ENCODE peak calls at places on chromosome 10, in four cellular contexts. N is astrocyte of the cerebellum; F is prostate gland; J is stimulated activated CD8-positive, alpha-beta memory T cell treated with anti-CD3 and anti-CD28 coated beads, Interleukin-7, amount 100 ng/mL, for 4 hours. L is an unnamed sample.
A peak's percentile ranks its signal among the peaks of the same experiment; 100 is the strongest.

GRCh38 chr10:45373003-45373782 is 823 bp upstream of the ALOX5 start:
- DNase-seq in N (no peak), F (no peak), J (peak; percentile 40), L (no peak)

GRCh38 chr10:94639902-94640301 is 43.6 kb upstream of the CYP2C18 start:
- DNase-seq in N (no peak), F (no peak), J (no peak), L (no peak)

GRCh38 chr10:89458760-89459159 is 44.4 kb downstream of the IFIT5 start:
- DNase-seq in N (no peak), F (no peak), J (no peak), L (no peak)

GRCh38 chr10:16776896-16777295 is 40.3 kb downstream of the RSU1 start:
- DNase-seq in N (no peak), F (no peak), J (no peak), L (no peak)

GRCh38 chr10:86940677-86941076 is 16.7 kb downstream of the MMRN2 start:
- DNase-seq in N (no peak), F (no peak), J (no peak), L (no peak)

GRCh38 chr10:5546891-5547683 is 22.3 kb downstream of the CALML3 start:
- DNase-seq in N (no peak), F (peak; percentile 93), J (no peak), L (peak; percentile 49)

GRCh38 chr10:116699049-116699782 is 43.1 kb downstream of the HSPA12A start:
- DNase-seq in N (no peak), F (no peak), J (no peak), L (no peak)

GRCh38 chr10:131222986-131223385 is 88.5 kb downstream of the TCERG1L start:
- DNase-seq in N (no peak), F (no peak), J (no peak), L (no peak)

GRCh38 chr10:124504711-124505110 is 43.1 kb downstream of the LHPP start:
- DNase-seq in N (no peak), F (no peak), J (no peak), L (no peak)

GRCh38 chr10:58782876-58783859 is 270.5 kb downstream of the BICC1 start:
- DNase-seq in N (peak; percentile 38), F (no peak), J (no peak), L (no peak)

GRCh38 chr10:119304541-119304940 is 97.2 kb downstream of the GRK5 start:
- DNase-seq in N (no peak), F (no peak), J (no peak), L (no peak)

GRCh38 chr10:10131984-10132383 is 885.7 kb upstream of the CELF2 start:
- DNase-seq in N (no peak), F (no peak), J (no peak), L (no peak)

GRCh38 chr10:58642283-58642682 is 129.6 kb downstream of the BICC1 start:
- DNase-seq in N (no peak), F (no peak), J (no peak), L (no peak)

GRCh38 chr10:112839928-112840654 is 110.0 kb upstream of the TCF7L2 start:
- DNase-seq in N (no peak), F (no peak), J (no peak), L (no peak)

GRCh38 chr10:87674963-87675362 is 15.3 kb downstream of the PAPSS2 start:
- DNase-seq in N (no peak), F (no peak), J (no peak), L (no peak)

GRCh38 chr10:104337985-104338735 is at the start of gene ITPRIP:
- DNase-seq in N (no peak), F (peak; percentile 71), J (peak; percentile 72), L (peak; percentile 78)

GRCh38 chr10:80700252-80700651 is 162.6 kb downstream of the SH2D4B start:
- DNase-seq in N (no peak), F (no peak), J (no peak), L (no peak)

GRCh38 chr10:123878666-123879311 is 12.8 kb downstream of the CPXM2 start:
- DNase-seq in N (no peak), F (no peak), J (no peak), L (no peak)

GRCh38 chr10:24385776-24386175 is 176.8 kb downstream of the KIAA1217 start:
- DNase-seq in N (peak; percentile 90), F (no peak), J (no peak), L (no peak)

GRCh38 chr10:8583096-8583495 is 528.6 kb downstream of the GATA3 start:
- DNase-seq in N (no peak), F (no peak), J (no peak), L (no peak)

GRCh38 chr10:77857272-77857671 is 69.3 kb downstream of the DLG5 start:
- DNase-seq in N (no peak), F (peak; percentile 74), J (no peak), L (peak; percentile 88)

GRCh38 chr10:66234872-66235271 is 691.0 kb upstream of the LRRTM3 start:
- DNase-seq in N (no peak), F (no peak), J (no peak), L (no peak)

GRCh38 chr10:92969151-92969550 is 91.4 kb upstream of the CYP26C1 start:
- DNase-seq in N (no peak), F (no peak), J (no peak), L (no peak)

GRCh38 chr10:7412482-7413251 is 1.8 kb upstream of the SFMBT2 start:
- DNase-seq in N (no peak), F (peak; percentile 56), J (peak; percentile 8), L (peak; percentile 63)

GRCh38 chr10:44386546-44387052 is 1.7 kb upstream of the CXCL12 start:
- DNase-seq in N (peak; percentile 20), F (no peak), J (no peak), L (peak; percentile 71)

GRCh38 chr10:27542812-27543211 is 38.7 kb downstream of the RAB18 start:
- DNase-seq in N (no peak), F (no peak), J (no peak), L (no peak)

GRCh38 chr10:60314306-60314940 is 75.3 kb downstream of the ANK3 start:
- DNase-seq in N (peak; percentile 41), F (no peak), J (no peak), L (no peak)

GRCh38 chr10:33117816-33118215 is 159.8 kb upstream of the ITGB1 start:
- DNase-seq in N (no peak), F (no peak), J (peak; percentile 37), L (no peak)

GRCh38 chr10:110651044-110651958 is 7.2 kb downstream of the RBM20 start:
- DNase-seq in N (no peak), F (no peak), J (no peak), L (no peak)

GRCh38 chr10:17737021-17737965 is 14.7 kb upstream of the TMEM236 start:
- DNase-seq in N (peak; percentile 34), F (no peak), J (no peak), L (no peak)

GRCh38 chr10:104045151-104046089 is 40.3 kb downstream of the COL17A1 start:
- DNase-seq in N (peak; percentile 68), F (no peak), J (no peak), L (peak; percentile 69)

GRCh38 chr10:4772202-4772570 is 53.8 kb upstream of the AKR1E2 start:
- DNase-seq in N (no peak), F (no peak), J (no peak), L (no peak)

GRCh38 chr10:13146383-13146782 is 15.0 kb upstream of the MCM10 start:
- DNase-seq in N (no peak), F (no peak), J (no peak), L (no peak)

GRCh38 chr10:7484456-7485266 is 73.8 kb upstream of the SFMBT2 start:
- DNase-seq in N (no peak), F (no peak), J (peak; percentile 32), L (no peak)

GRCh38 chr10:28077889-28078288 is 79.0 kb upstream of the ODAD2 start:
- DNase-seq in N (no peak), F (no peak), J (no peak), L (no peak)

GRCh38 chr10:13567030-13567429 is 19.7 kb upstream of the PRPF18 start:
- DNase-seq in N (no peak), F (no peak), J (no peak), L (no peak)

GRCh38 chr10:127921751-127922140 is 14.8 kb downstream of the PTPRE start:
- DNase-seq in N (no peak), F (no peak), J (no peak), L (no peak)

GRCh38 chr10:72503241-72503640 is 122.6 kb downstream of the MICU1 start:
- DNase-seq in N (no peak), F (no peak), J (no peak), L (no peak)

GRCh38 chr10:109895095-109895818 is 28.1 kb downstream of the XPNPEP1 start:
- DNase-seq in N (peak; percentile 44), F (no peak), J (no peak), L (peak; percentile 92)